ENCODE peak calls at places on chromosomes 16 and 17, in five cellular contexts. A is AML-193; Q is stimulated activated CD8-positive, alpha-beta memory T cell treated with anti-CD3 and anti-CD28 coated beads, Interleukin-12 subunit alpha, Interleukin-12 subunit beta, amount 100 ng/mL, for 4 hours; B is adrenal gland; F is effector memory CD4-positive, alpha-beta T cell. E is an unnamed sample.

GRCh38 chr17:27914382-27914781 is 21.2 kb upstream of the LYRM9 start:
- DNase-seq in A (no peak), Q (no peak), B (no peak), F (no peak), E (no peak)

GRCh38 chr16:84746875-84747274 is 47.1 kb downstream of the USP10 start:
- DNase-seq in A (no peak), Q (no peak), B (no peak), F (no peak), E (no peak)

GRCh38 chr17:80953471-80954315 is 37.9 kb upstream of the CHMP6 start:
- DNase-seq in A (no peak), Q (no peak), B (no peak), F (no peak), E (no peak)

GRCh38 chr16:10172848-10173655 is 9.2 kb downstream of the GRIN2A start:
- DNase-seq in A (no peak), Q (no peak), B (no peak), F (no peak), E (no peak)

GRCh38 chr17:34728771-34729310 is 149.5 kb downstream of the TMEM132E start:
- DNase-seq in A (no peak), Q (no peak), B (no peak), F (no peak), E (no peak)

GRCh38 chr17:79779661-79780365 is 1.9 kb downstream of the CBX2 start:
- DNase-seq in A (no peak), Q (no peak), B (no peak), F (no peak), E (no peak)

GRCh38 chr17:13509561-13509960 is 92.2 kb downstream of the HS3ST3A1 start:
- DNase-seq in A (no peak), Q (no peak), B (no peak), F (no peak), E (no peak)

GRCh38 chr17:4194796-4195195 is 51.8 kb downstream of the CYB5D2 start:
- DNase-seq in A (no peak), Q (no peak), B (no peak), F (no peak), E (no peak)

GRCh38 chr16:14566599-14566998 is 63.5 kb downstream of the PARN start:
- DNase-seq in A (no peak), Q (no peak), B (no peak), F (no peak), E (no peak)

GRCh38 chr16:3945751-3946603 is 65.5 kb upstream of the CREBBP start:
- DNase-seq in A (no peak), Q (no peak), B (peak; percentile 80), F (no peak), E (no peak)

E was measured in hypothalamus.